ENCODE peak calls at places on chromosomes 2 and 18, in nine cellular contexts. H, C, D, T, A, Y, I, W and R are unnamed samples.
A peak's percentile ranks its signal among the peaks of the same experiment; 100 is the strongest.

GRCh38 chr2:162073776-162074578 is at the start of gene DPP4:
- DNase-seq in H (peak; percentile 47), C (peak; percentile 7), D (no peak), T (no peak), A (peak; percentile 78), Y (no peak), I (peak; percentile 57), W (peak; percentile 69), R (no peak)

GRCh38 chr2:166074430-166074829 is 53.4 kb downstream of the SCN1A start:
- DNase-seq in H (no peak), C (no peak), D (no peak), T (no peak), A (no peak), Y (no peak), I (no peak), W (no peak), R (no peak)

GRCh38 chr2:11533278-11534077 is at the start of gene GREB1:
- DNase-seq in H (no peak), C (no peak), D (no peak), T (no peak), A (no peak), Y (peak; percentile 12), I (no peak), W (no peak), R (no peak)

GRCh38 chr2:60839126-60839813 is 42.1 kb upstream of the REL start:
- DNase-seq in H (no peak), C (no peak), D (no peak), T (no peak), A (no peak), Y (no peak), I (no peak), W (no peak), R (no peak)

GRCh38 chr18:12359515-12359927 is 17.5 kb downstream of the AFG3L2 start:
- DNase-seq in H (no peak), C (no peak), D (no peak), T (peak; percentile 26), A (no peak), Y (no peak), I (no peak), W (no peak), R (no peak)

GRCh38 chr2:41870948-41871522 is 176.8 kb upstream of the PKDCC start:
- DNase-seq in H (no peak), C (no peak), D (no peak), T (no peak), A (no peak), Y (no peak), I (peak; percentile 42), W (no peak), R (peak; percentile 54)

GRCh38 chr18:59139291-59139614 is 431 bp upstream of the SEC11C start:
- DNase-seq in H (peak; percentile 95), C (peak; percentile 99), D (peak; percentile 88), T (no peak), A (peak; percentile 88), Y (peak; percentile 45), I (peak; percentile 93), W (peak; percentile 93), R (peak; percentile 83)

GRCh38 chr2:192247456-192247855 is 52.7 kb upstream of the TMEFF2 start:
- DNase-seq in H (no peak), C (no peak), D (no peak), T (no peak), A (no peak), Y (no peak), I (no peak), W (no peak), R (no peak)

GRCh38 chr2:151973013-151973900 is 125.6 kb downstream of the CACNB4 start:
- DNase-seq in H (no peak), C (peak; percentile 40), D (no peak), T (no peak), A (no peak), Y (no peak), I (no peak), W (no peak), R (no peak)

GRCh38 chr2:30450025-30450424 is 3.0 kb downstream of the LCLAT1 start:
- DNase-seq in H (no peak), C (no peak), D (no peak), T (no peak), A (no peak), Y (no peak), I (no peak), W (no peak), R (no peak)

GRCh38 chr2:121400206-121400605 is 115.2 kb upstream of the TFCP2L1 start:
- DNase-seq in H (no peak), C (no peak), D (no peak), T (peak; percentile 29), A (no peak), Y (no peak), I (no peak), W (no peak), R (no peak)

GRCh38 chr18:45806226-45806625 is 19.2 kb upstream of the SIGLEC15 start:
- DNase-seq in H (no peak), C (no peak), D (no peak), T (peak; percentile 61), A (no peak), Y (no peak), I (no peak), W (no peak), R (no peak)

GRCh38 chr2:105239924-105240323 is 1.6 kb upstream of the GPR45 start:
- DNase-seq in H (no peak), C (no peak), D (no peak), T (peak; percentile 88), A (no peak), Y (no peak), I (no peak), W (no peak), R (no peak)

GRCh38 chr2:209685963-209686362 is 85.7 kb upstream of the UNC80 start:
- DNase-seq in H (no peak), C (no peak), D (no peak), T (no peak), A (no peak), Y (no peak), I (no peak), W (no peak), R (no peak)

GRCh38 chr2:5695641-5696350 is 3.6 kb downstream of the SOX11 start:
- DNase-seq in H (no peak), C (peak; percentile 56), D (no peak), T (peak; percentile 72), A (peak; percentile 71), Y (no peak), I (peak; percentile 37), W (no peak), R (peak; percentile 87)

GRCh38 chr2:25169073-25169470 is 692 bp upstream of the POMC start:
- DNase-seq in H (no peak), C (no peak), D (no peak), T (no peak), A (no peak), Y (no peak), I (no peak), W (no peak), R (no peak)

GRCh38 chr2:95334916-95335641 is 37.9 kb downstream of the KCNIP3 start:
- DNase-seq in H (no peak), C (no peak), D (no peak), T (peak; percentile 51), A (no peak), Y (no peak), I (no peak), W (no peak), R (no peak)

GRCh38 chr18:36464126-36464651 is 166.7 kb downstream of the FHOD3 start:
- DNase-seq in H (no peak), C (peak; percentile 49), D (no peak), T (no peak), A (no peak), Y (no peak), I (no peak), W (no peak), R (no peak)

GRCh38 chr2:153584244-153584643 is 105.7 kb upstream of the RPRM start:
- DNase-seq in H (no peak), C (no peak), D (no peak), T (no peak), A (no peak), Y (no peak), I (no peak), W (no peak), R (no peak)

GRCh38 chr18:32378705-32379104 is 92.0 kb downstream of the GAREM1 start:
- DNase-seq in H (no peak), C (peak; percentile 90), D (no peak), T (peak; percentile 38), A (no peak), Y (no peak), I (no peak), W (no peak), R (no peak)

GRCh38 chr2:76008001-76008702 is 297.4 kb upstream of the GCFC2 start:
- DNase-seq in H (no peak), C (no peak), D (no peak), T (no peak), A (no peak), Y (no peak), I (peak; percentile 28), W (no peak), R (no peak)

GRCh38 chr2:9100080-9100876 is 96.8 kb upstream of the MBOAT2 start:
- DNase-seq in H (no peak), C (no peak), D (no peak), T (no peak), A (no peak), Y (no peak), I (no peak), W (no peak), R (no peak)

GRCh38 chr2:171882095-171882769 is 11.8 kb downstream of the SLC25A12 start:
- DNase-seq in H (no peak), C (no peak), D (no peak), T (no peak), A (no peak), Y (no peak), I (no peak), W (no peak), R (no peak)

GRCh38 chr2:86260978-86261377 is 61.7 kb downstream of the MRPL35 start:
- DNase-seq in H (no peak), C (no peak), D (no peak), T (no peak), A (no peak), Y (no peak), I (no peak), W (no peak), R (no peak)

GRCh38 chr18:68507781-68508180 is 207.1 kb downstream of the TMX3 start:
- DNase-seq in H (no peak), C (no peak), D (no peak), T (peak; percentile 32), A (no peak), Y (no peak), I (no peak), W (no peak), R (no peak)

GRCh38 chr2:55776966-55777365 is 83.3 kb upstream of the PNPT1 start:
- DNase-seq in H (no peak), C (no peak), D (no peak), T (no peak), A (no peak), Y (no peak), I (no peak), W (no peak), R (no peak)

GRCh38 chr2:30780776-30781330 is 26.4 kb downstream of the CAPN13 start:
- DNase-seq in H (no peak), C (no peak), D (no peak), T (no peak), A (peak; percentile 15), Y (no peak), I (no peak), W (no peak), R (no peak)

GRCh38 chr2:120749506-120750431 is 14.1 kb downstream of the GLI2 start:
- DNase-seq in H (no peak), C (no peak), D (peak; percentile 61), T (peak; percentile 38), A (peak; percentile 66), Y (no peak), I (no peak), W (no peak), R (no peak)

GRCh38 chr2:205762883-205763282 is 80.6 kb downstream of the NRP2 start:
- DNase-seq in H (no peak), C (no peak), D (no peak), T (no peak), A (no peak), Y (no peak), I (no peak), W (no peak), R (no peak)

GRCh38 chr18:46591821-46592391 is 65.1 kb downstream of the LOXHD1 start:
- DNase-seq in H (no peak), C (no peak), D (no peak), T (no peak), A (no peak), Y (no peak), I (no peak), W (no peak), R (no peak)

GRCh38 chr2:147578529-147578928 is 266.3 kb upstream of the ACVR2A start:
- DNase-seq in H (no peak), C (no peak), D (no peak), T (no peak), A (no peak), Y (no peak), I (no peak), W (no peak), R (no peak)